ENCODE peak calls at places on chromosomes 5 and 9, in six cellular contexts. One of them, this sample, is unnamed.

GRCh38 chr9:32741706-32742105 is 41.6 kb upstream of the TMEM215 start:
- DNase-seq in substantia nigra: no peak
- DNase-seq in hypothalamus: no peak
- DNase-seq in AG09319: no peak
- DNase-seq in fibroblast of pulmonary artery: peak; percentile 43
- DNase-seq in midbrain: no peak
- DNase-seq in this sample: no peak

GRCh38 chr9:120965344-120966004 is 38.9 kb upstream of the TRAF1 start:
- DNase-seq in substantia nigra: no peak
- DNase-seq in hypothalamus: peak; percentile 68
- DNase-seq in AG09319: no peak
- DNase-seq in fibroblast of pulmonary artery: peak; percentile 38
- DNase-seq in midbrain: peak; percentile 57
- DNase-seq in this sample: peak; percentile 54

GRCh38 chr9:89153618-89154017 is 25.0 kb downstream of the SHC3 start:
- DNase-seq in substantia nigra: no peak
- DNase-seq in hypothalamus: no peak
- DNase-seq in AG09319: no peak
- DNase-seq in fibroblast of pulmonary artery: peak; percentile 80
- DNase-seq in midbrain: no peak
- DNase-seq in this sample: no peak

GRCh38 chr9:98580956-98581355 is 127.8 kb downstream of the GABBR2 start:
- DNase-seq in substantia nigra: no peak
- DNase-seq in hypothalamus: no peak
- DNase-seq in AG09319: no peak
- DNase-seq in fibroblast of pulmonary artery: no peak
- DNase-seq in midbrain: no peak
- DNase-seq in this sample: no peak

GRCh38 chr5:865168-865521 is 14.4 kb upstream of the ZDHHC11 start:
- DNase-seq in substantia nigra: no peak
- DNase-seq in hypothalamus: no peak
- DNase-seq in AG09319: no peak
- DNase-seq in fibroblast of pulmonary artery: no peak
- DNase-seq in midbrain: no peak
- DNase-seq in this sample: no peak

GRCh38 chr9:95140821-95141220 is 176.7 kb downstream of the FANCC start:
- DNase-seq in substantia nigra: no peak
- DNase-seq in hypothalamus: no peak
- DNase-seq in AG09319: no peak
- DNase-seq in fibroblast of pulmonary artery: no peak
- DNase-seq in midbrain: no peak
- DNase-seq in this sample: no peak

GRCh38 chr9:114813717-114814418 is 8.0 kb upstream of the TNFSF15 start:
- DNase-seq in substantia nigra: no peak
- DNase-seq in hypothalamus: no peak
- DNase-seq in AG09319: no peak
- DNase-seq in fibroblast of pulmonary artery: no peak
- DNase-seq in midbrain: no peak
- DNase-seq in this sample: no peak

GRCh38 chr9:131590907-131591844 is 45.9 kb downstream of the PRRT1B start:
- DNase-seq in substantia nigra: no peak
- DNase-seq in hypothalamus: peak; percentile 44
- DNase-seq in AG09319: peak; percentile 43
- DNase-seq in fibroblast of pulmonary artery: peak; percentile 84
- DNase-seq in midbrain: peak; percentile 67
- DNase-seq in this sample: peak; percentile 75

GRCh38 chr9:133868203-133868602 is 123.9 kb downstream of the VAV2 start:
- DNase-seq in substantia nigra: no peak
- DNase-seq in hypothalamus: no peak
- DNase-seq in AG09319: no peak
- DNase-seq in fibroblast of pulmonary artery: no peak
- DNase-seq in midbrain: no peak
- DNase-seq in this sample: no peak

GRCh38 chr5:57695179-57695578 is 212.6 kb upstream of the ACTBL2 start:
- DNase-seq in substantia nigra: no peak
- DNase-seq in hypothalamus: no peak
- DNase-seq in AG09319: no peak
- DNase-seq in fibroblast of pulmonary artery: no peak
- DNase-seq in midbrain: peak; percentile 56
- DNase-seq in this sample: peak; percentile 73

GRCh38 chr5:154401355-154401754 is 44.4 kb upstream of the SAP30L start:
- DNase-seq in substantia nigra: no peak
- DNase-seq in hypothalamus: no peak
- DNase-seq in AG09319: no peak
- DNase-seq in fibroblast of pulmonary artery: no peak
- DNase-seq in midbrain: no peak
- DNase-seq in this sample: no peak

GRCh38 chr5:79133121-79133656 is 21.6 kb downstream of the BHMT start:
- DNase-seq in substantia nigra: no peak
- DNase-seq in hypothalamus: no peak
- DNase-seq in AG09319: no peak
- DNase-seq in fibroblast of pulmonary artery: peak; percentile 77
- DNase-seq in midbrain: peak; percentile 44
- DNase-seq in this sample: peak; percentile 48